ENCODE peak calls at places on chromosomes 11 and 22, in seven cellular contexts. C, U, S, Q, I, P and L are unnamed samples.

GRCh38 chr11:87097582-87097981 is 59.8 kb downstream of the TMEM135 start:
- DNase-seq in P (no peak), Q (peak), I (peak), S (no peak), C (peak), U (no peak), L (peak)

GRCh38 chr11:15107730-15108515 is 6.8 kb upstream of the INSC start:
- DNase-seq in I (peak), Q (no peak), S (no peak), C (no peak), P (no peak), U (no peak), L (no peak)

GRCh38 chr11:105000797-105001196 is 22.2 kb downstream of the CASP5 start:
- DNase-seq in Q (peak), U (no peak), S (no peak), I (peak), P (peak), C (peak), L (no peak)

GRCh38 chr11:130323452-130324448 is 9.0 kb upstream of the ZBTB44 start:
- DNase-seq in C (no peak), U (no peak), P (no peak), Q (no peak), S (no peak), I (no peak), L (no peak)

GRCh38 chr11:113119074-113119473 is 157.9 kb downstream of the NCAM1 start:
- DNase-seq in P (no peak), C (no peak), U (no peak), I (no peak), S (no peak), Q (no peak), L (no peak)

GRCh38 chr11:125348704-125349635 is 147.1 kb downstream of the FEZ1 start:
- DNase-seq in U (peak), S (peak), P (peak), I (peak), C (peak), Q (peak), L (peak)

GRCh38 chr22:45211435-45211834 is 29.3 kb downstream of the KIAA0930 start:
- DNase-seq in U (no peak), Q (no peak), S (peak), C (no peak), I (no peak), P (no peak), L (no peak)

GRCh38 chr22:25930710-25931353 is 188.8 kb downstream of the MYO18B start:
- DNase-seq in P (no peak), C (no peak), S (no peak), I (no peak), Q (no peak), U (no peak), L (no peak)

GRCh38 chr11:119316017-119316728 is 757 bp downstream of the MCAM start:
- DNase-seq in I (no peak), U (peak), C (no peak), S (peak), Q (no peak), P (no peak), L (no peak)